ENCODE peak calls at places on chromosomes 5 and 9, in eight cellular contexts. P is cardiac muscle cell, A is A549, T is adrenal gland, C is uterus, Q is HL-60, R is testis, F is cardiac fibroblast. V is an unnamed sample.

GRCh38 chr5:58891971-58892343 is 309.1 kb downstream of the RAB3C start:
- DNase-seq in P (no peak), A (no peak), T (no peak), C (no peak), Q (no peak), R (no peak), F (no peak), V (no peak)

GRCh38 chr9:130258999-130259398 is 6.6 kb upstream of the HMCN2 start:
- DNase-seq in P (no peak), A (no peak), T (no peak), C (no peak), Q (no peak), R (no peak), F (no peak), V (no peak)

GRCh38 chr5:354581-355378 is 33.3 kb downstream of the AHRR start:
- DNase-seq in P (no peak), A (no peak), T (no peak), C (no peak), Q (no peak), R (no peak), F (no peak), V (no peak)

GRCh38 chr5:79611046-79611829 is 1.0 kb upstream of the TENT2 start:
- DNase-seq in P (no peak), A (no peak), T (no peak), C (no peak), Q (no peak), R (no peak), F (no peak), V (no peak)

GRCh38 chr5:99721487-99721886 is 792.7 kb upstream of the CHD1 start:
- DNase-seq in P (no peak), A (no peak), T (no peak), C (no peak), Q (no peak), R (no peak), F (no peak), V (no peak)

GRCh38 chr5:138588013-138588788 is 13.0 kb upstream of the HSPA9 start:
- DNase-seq in P (no peak), A (no peak), T (no peak), C (no peak), Q (no peak), R (no peak), F (no peak), V (no peak)

GRCh38 chr9:34633851-34634550 is 3.6 kb downstream of the SIGMAR1 start:
- DNase-seq in P (peak; percentile 73), A (peak; percentile 69), T (peak; percentile 68), C (peak; percentile 52), Q (peak; percentile 79), R (peak; percentile 73), F (peak; percentile 75), V (peak; percentile 77)

GRCh38 chr5:161190086-161190485 is 338.1 kb upstream of the ATP10B start:
- DNase-seq in P (no peak), A (no peak), T (no peak), C (no peak), Q (no peak), R (no peak), F (no peak), V (no peak)

GRCh38 chr5:132019857-132020555 is 8.5 kb upstream of the ACSL6 start:
- DNase-seq in P (no peak), A (no peak), T (no peak), C (no peak), Q (no peak), R (peak; percentile 7), F (no peak), V (no peak)

GRCh38 chr5:71834575-71834974 is 115.5 kb downstream of the CARTPT start:
- DNase-seq in P (no peak), A (no peak), T (no peak), C (no peak), Q (no peak), R (no peak), F (no peak), V (no peak)

GRCh38 chr5:69329905-69330489 is 2.6 kb downstream of the CCDC125 start:
- DNase-seq in P (no peak), A (no peak), T (no peak), C (no peak), Q (no peak), R (no peak), F (no peak), V (no peak)

GRCh38 chr9:99436636-99437035 is 214.6 kb downstream of the SEC61B start:
- DNase-seq in P (no peak), A (no peak), T (no peak), C (no peak), Q (no peak), R (no peak), F (no peak), V (no peak)

GRCh38 chr5:110361501-110361900 is 365.0 kb downstream of the TMEM232 start:
- DNase-seq in P (no peak), A (no peak), T (peak; percentile 62), C (no peak), Q (no peak), R (no peak), F (peak; percentile 12), V (no peak)

GRCh38 chr5:79495311-79495710 is 18.6 kb downstream of the HOMER1 start:
- DNase-seq in P (no peak), A (peak; percentile 19), T (no peak), C (no peak), Q (no peak), R (no peak), F (peak; percentile 19), V (peak; percentile 30)

GRCh38 chr5:179407191-179408175 is 62.2 kb upstream of the ADAMTS2 start:
- DNase-seq in P (no peak), A (no peak), T (no peak), C (no peak), Q (no peak), R (no peak), F (peak; percentile 63), V (peak; percentile 16)

GRCh38 chr9:106700676-106701075 is 162.3 kb upstream of the ZNF462 start:
- DNase-seq in P (no peak), A (no peak), T (peak; percentile 79), C (no peak), Q (no peak), R (no peak), F (peak; percentile 9), V (no peak)

GRCh38 chr5:36162810-36163486 is 11.0 kb downstream of the SKP2 start:
- DNase-seq in P (no peak), A (no peak), T (no peak), C (no peak), Q (no peak), R (no peak), F (no peak), V (no peak)

GRCh38 chr5:71483355-71483754 is 27.9 kb downstream of the BDP1 start:
- DNase-seq in P (no peak), A (peak; percentile 74), T (no peak), C (no peak), Q (no peak), R (no peak), F (peak; percentile 49), V (peak; percentile 75)

GRCh38 chr9:27529316-27530278 is at the start of gene MOB3B:
- DNase-seq in P (peak; percentile 87), A (peak; percentile 65), T (peak; percentile 86), C (peak; percentile 82), Q (peak; percentile 21), R (peak; percentile 90), F (peak; percentile 77), V (peak; percentile 66)

GRCh38 chr5:573976-574375 is 38.2 kb upstream of the CEP72 start:
- DNase-seq in P (no peak), A (no peak), T (no peak), C (no peak), Q (no peak), R (no peak), F (no peak), V (no peak)

GRCh38 chr5:143506881-143507552 is 103.5 kb upstream of the NR3C1 start:
- DNase-seq in P (no peak), A (peak; percentile 96), T (peak; percentile 49), C (no peak), Q (no peak), R (no peak), F (peak; percentile 93), V (peak; percentile 95)

GRCh38 chr5:167821096-167821590 is 470.3 kb upstream of the WWC1 start:
- DNase-seq in P (no peak), A (no peak), T (no peak), C (no peak), Q (no peak), R (no peak), F (peak; percentile 10), V (no peak)

GRCh38 chr5:167820266-167820988 is 471.0 kb upstream of the WWC1 start:
- DNase-seq in P (no peak), A (no peak), T (no peak), C (no peak), Q (no peak), R (no peak), F (no peak), V (no peak)

GRCh38 chr5:167822241-167822640 is 469.2 kb upstream of the WWC1 start:
- DNase-seq in P (no peak), A (no peak), T (no peak), C (no peak), Q (no peak), R (no peak), F (no peak), V (no peak)

GRCh38 chr5:167819406-167819805 is 472.0 kb upstream of the WWC1 start:
- DNase-seq in P (no peak), A (no peak), T (no peak), C (no peak), Q (no peak), R (no peak), F (no peak), V (no peak)

GRCh38 chr5:167821669-167822068 is 469.8 kb upstream of the WWC1 start:
- DNase-seq in P (peak; percentile 68), A (no peak), T (no peak), C (no peak), Q (no peak), R (no peak), F (peak; percentile 8), V (no peak)
- H3K4me3 ChIP-seq in P (no peak overlapping the region), A (no peak overlapping the region), T (no peak overlapping the region), C (no peak overlapping the region), Q (no peak overlapping the region), R (peak overlapping the region; percentile 6), F (no peak overlapping the region), V (no peak overlapping the region)

DNA sequence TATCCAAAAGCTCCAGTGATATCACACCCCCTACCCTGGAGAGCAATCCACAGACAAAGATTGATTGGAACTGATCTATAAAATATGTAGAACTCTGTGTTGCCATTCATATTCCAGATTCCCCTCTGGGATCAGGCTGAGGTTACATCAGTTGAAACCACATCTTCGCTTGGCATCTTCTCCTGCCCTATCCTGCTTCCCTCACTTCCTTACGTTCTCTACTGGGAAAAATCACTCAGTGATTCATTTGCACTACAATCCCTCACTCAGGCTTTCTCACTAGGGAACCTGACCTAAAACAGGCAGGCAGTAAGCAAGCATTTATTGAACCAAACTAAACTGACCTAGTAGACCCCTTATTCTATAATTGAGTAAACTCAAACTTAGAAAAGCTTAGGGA is 111.7 kb downstream of the ESM1 start:
- DNase-seq in P (no peak), A (no peak), T (no peak), C (no peak), Q (no peak), R (no peak), F (peak; percentile 36), V (peak; percentile 26)
- H3K4me3 ChIP-seq in P (no peak overlapping the region), A (no peak overlapping the region), T (no peak overlapping the region), C (no peak overlapping the region), Q (no peak overlapping the region), R (no peak overlapping the region), F (no peak overlapping the region), V (no peak overlapping the region)

GRCh38 chr9:127154390-127155191 is 32.2 kb upstream of the ANGPTL2 start:
- DNase-seq in P (no peak), A (no peak), T (peak; percentile 72), C (peak; percentile 47), Q (no peak), R (peak; percentile 64), F (peak; percentile 82), V (peak; percentile 79)
- H3K4me3 ChIP-seq in P (no peak overlapping the region), A (no peak overlapping the region), T (no peak overlapping the region), C (no peak overlapping the region), Q (no peak overlapping the region), R (no peak overlapping the region), F (no peak overlapping the region), V (no peak overlapping the region)

GRCh38 chr9:125749951-125750655 is 2.9 kb downstream of the PBX3 start:
- DNase-seq in P (no peak), A (no peak), T (no peak), C (no peak), Q (no peak), R (no peak), F (peak; percentile 28), V (no peak)
- H3K4me3 ChIP-seq in P (peak overlapping the region; percentile 67), A (no peak overlapping the region), T (peak overlapping the region; percentile 75), C (no peak overlapping the region), Q (no peak overlapping the region), R (no peak overlapping the region), F (peak overlapping the region; percentile 22), V (peak overlapping the region; percentile 84)